ENCODE peak calls at places on chromosomes 4 and X, in seven cellular contexts. D is mesenchymal stem cell, M is H1, R is IMR-90, J is trophoblast cell, Y is H9, A is neuronal stem cell. N is an unnamed sample.

GRCh38 chr4:127055349-127055748 is 577.4 kb upstream of the INTU start:
- DNase-seq in D (no peak), M (no peak), R (peak; percentile 70), J (no peak), Y (no peak), A (no peak), N (no peak)

GRCh38 chrX:11566814-11567213 is 98.9 kb downstream of the ARHGAP6 start:
- DNase-seq in D (no peak), M (no peak), R (no peak), J (peak; percentile 50), Y (no peak), A (no peak), N (no peak)

GRCh38 chrX:141278306-141278705 is 36.0 kb upstream of the SPANXC start:
- DNase-seq in D (peak; percentile 28), M (no peak), R (peak; percentile 6), J (peak; percentile 21), Y (peak; percentile 30), A (peak; percentile 0), N (peak; percentile 48)

GRCh38 chrX:10496345-10496965 is 123.9 kb downstream of the MID1 start:
- DNase-seq in D (peak; percentile 61), M (no peak), R (peak; percentile 91), J (peak; percentile 62), Y (no peak), A (no peak), N (no peak)

GRCh38 chr4:139078926-139079325 is 63.3 kb downstream of the NOCT start:
- DNase-seq in D (no peak), M (no peak), R (no peak), J (no peak), Y (no peak), A (no peak), N (no peak)

GRCh38 chr4:145830699-145831098 is 107.9 kb downstream of the ZNF827 start:
- DNase-seq in D (no peak), M (no peak), R (no peak), J (no peak), Y (no peak), A (no peak), N (no peak)

GRCh38 chrX:2187352-2188115 is 313.2 kb downstream of the DHRSX start:
- DNase-seq in D (no peak), M (no peak), R (no peak), J (no peak), Y (no peak), A (no peak), N (no peak)

GRCh38 chr4:21948347-21949072 is at the start of gene KCNIP4:
- DNase-seq in D (peak; percentile 12), M (no peak), R (no peak), J (no peak), Y (peak; percentile 64), A (peak; percentile 63), N (peak; percentile 52)

GRCh38 chrX:100931218-100931924 is 2.7 kb upstream of the XKRX start:
- DNase-seq in D (no peak), M (no peak), R (no peak), J (no peak), Y (no peak), A (no peak), N (no peak)

GRCh38 chr4:141548791-141549190 is 87.6 kb upstream of the IL15 start:
- DNase-seq in D (peak; percentile 6), M (no peak), R (peak; percentile 64), J (no peak), Y (no peak), A (no peak), N (no peak)

GRCh38 chrX:47523297-47523696 is 37.7 kb upstream of the ARAF start:
- DNase-seq in D (peak; percentile 71), M (peak; percentile 7), R (peak; percentile 55), J (peak; percentile 83), Y (peak; percentile 79), A (peak; percentile 48), N (peak; percentile 63)

GRCh38 chr4:93317046-93317445 is 511.5 kb upstream of the ATOH1 start:
- DNase-seq in D (no peak), M (no peak), R (no peak), J (no peak), Y (no peak), A (no peak), N (no peak)

GRCh38 chr4:98626350-98626749 is 32.1 kb downstream of the TSPAN5 start:
- DNase-seq in D (peak; percentile 76), M (peak; percentile 31), R (peak; percentile 94), J (peak; percentile 79), Y (peak; percentile 70), A (no peak), N (peak; percentile 71)

GRCh38 chrX:115561605-115562491 is 874 bp downstream of the PLS3 start:
- DNase-seq in D (peak; percentile 68), M (no peak), R (peak; percentile 35), J (peak; percentile 27), Y (peak; percentile 58), A (peak; percentile 24), N (peak; percentile 69)

GRCh38 chr4:89064848-89065247 is 7.9 kb upstream of the FAM13A start:
- DNase-seq in D (no peak), M (no peak), R (no peak), J (no peak), Y (no peak), A (no peak), N (no peak)

DNA sequence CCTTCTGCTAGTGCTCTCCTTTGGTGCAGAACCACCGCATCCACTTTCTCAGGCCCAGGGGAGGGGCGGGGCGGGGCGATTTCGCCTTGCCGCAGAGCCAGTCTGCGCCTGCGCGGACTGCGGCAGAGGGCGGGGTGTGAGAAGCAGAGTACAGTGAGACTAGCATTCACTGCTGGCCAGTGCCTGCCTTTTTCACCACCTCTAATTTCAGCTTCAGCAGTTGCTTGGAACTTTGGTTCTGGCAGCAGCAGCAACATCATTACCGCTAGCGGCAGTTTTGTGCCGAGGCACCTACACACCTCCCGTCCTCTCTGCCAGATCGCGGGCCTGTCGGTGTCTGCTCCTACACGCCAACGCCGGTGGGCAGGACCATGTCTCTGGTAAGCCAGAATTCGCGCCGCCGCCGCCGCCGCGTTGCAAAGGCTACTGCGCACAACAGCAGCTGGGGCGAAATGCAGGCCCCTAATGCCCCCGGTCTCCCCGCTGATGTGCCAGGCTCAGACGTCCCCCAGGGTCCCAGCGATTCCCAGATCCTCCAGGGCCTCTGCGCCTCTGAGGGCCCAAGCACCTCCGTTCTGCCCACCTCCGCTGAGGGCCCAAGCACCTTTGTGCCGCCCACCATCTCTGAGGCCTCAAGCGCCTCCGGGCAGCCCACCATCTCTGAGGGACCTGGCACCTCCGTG is at the start of gene MAGEE1:
- DNase-seq in D (peak; percentile 29), M (no peak), R (peak; percentile 37), J (peak; percentile 59), Y (peak; percentile 82), A (peak; percentile 53), N (peak; percentile 79)
- H3K18ac ChIP-seq in D (no peak within 1 kb of the TSS), M (no peak within 1 kb of the TSS), R (no peak within 1 kb of the TSS), J (peak within 1 kb of the TSS; percentile 61), Y (no peak within 1 kb of the TSS), A (peak within 1 kb of the TSS; percentile 92), N (no peak within 1 kb of the TSS)

GRCh38 chr4:73762409-73762808 is 22.0 kb downstream of the CXCL8 start:
- DNase-seq in D (no peak), M (no peak), R (no peak), J (no peak), Y (no peak), A (no peak), N (no peak)

GRCh38 chr4:73763877-73764276 is 23.5 kb downstream of the CXCL8 start:
- DNase-seq in D (no peak), M (no peak), R (no peak), J (no peak), Y (no peak), A (no peak), N (no peak)

GRCh38 chr4:73754934-73755333 is 14.6 kb downstream of the CXCL8 start:
- DNase-seq in D (no peak), M (no peak), R (no peak), J (no peak), Y (no peak), A (no peak), N (no peak)

GRCh38 chr4:73761856-73762255 is 21.5 kb downstream of the CXCL8 start:
- DNase-seq in D (no peak), M (no peak), R (no peak), J (no peak), Y (no peak), A (no peak), N (no peak)

DNA sequence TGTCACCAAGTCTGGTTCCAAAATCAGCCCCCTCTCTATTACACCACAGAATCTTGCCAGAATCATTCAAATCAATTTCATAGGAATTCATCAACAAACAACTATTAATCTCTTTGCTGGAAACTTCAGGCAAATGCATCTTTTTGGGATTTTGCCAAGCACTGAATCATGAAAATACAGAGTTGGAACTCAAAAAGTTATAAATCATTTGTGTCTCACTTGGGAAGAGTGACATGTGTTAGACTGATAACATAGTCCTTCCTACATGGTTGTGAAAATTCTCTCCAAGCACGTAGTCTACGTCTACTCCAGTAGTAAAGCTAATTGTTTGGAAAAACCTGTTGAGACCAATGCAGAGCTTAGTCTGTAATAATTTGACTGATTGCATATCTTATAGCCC is 19.0 kb downstream of the CXCL8 start:
- DNase-seq in D (no peak), M (no peak), R (no peak), J (no peak), Y (no peak), A (no peak), N (no peak)
- H2BK120ac ChIP-seq in D (no peak overlapping the region), M (no peak overlapping the region), R (no peak overlapping the region), J (no peak overlapping the region), Y (no peak overlapping the region), A (no peak overlapping the region), N (no peak overlapping the region)

DNA sequence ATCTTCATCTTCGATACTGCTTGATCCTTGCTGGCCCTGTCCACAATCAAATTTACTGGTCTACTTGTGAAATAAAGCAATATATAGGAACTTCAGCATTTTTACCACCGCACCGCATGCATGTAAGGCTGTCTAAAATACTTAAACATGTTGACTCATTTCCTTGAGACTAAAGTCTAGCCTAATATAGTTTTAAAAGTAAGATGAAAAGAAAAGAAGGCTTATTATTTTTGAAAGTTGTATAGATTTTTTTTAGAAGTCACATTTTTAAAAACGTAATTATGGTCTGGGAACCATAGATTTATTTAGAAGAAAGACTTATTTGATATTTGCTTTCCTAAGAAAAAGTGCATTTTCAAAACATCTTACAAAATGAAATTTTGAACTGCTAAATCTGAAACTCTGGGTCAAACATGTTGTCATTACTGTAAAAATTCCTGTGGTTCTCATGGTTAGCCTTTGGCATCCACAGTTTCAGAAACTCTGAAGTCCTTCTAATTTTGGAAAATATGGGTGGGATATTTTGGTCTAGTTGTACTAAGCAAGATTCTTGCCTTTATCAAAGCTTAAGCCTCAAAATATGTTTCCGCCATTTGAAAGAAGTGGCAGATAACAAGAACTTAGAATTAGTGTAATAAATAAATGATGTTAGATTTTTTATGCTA is 423.5 kb upstream of the CTSO start:
- DNase-seq in D (peak; percentile 65), M (no peak), R (peak; percentile 64), J (peak; percentile 14), Y (no peak), A (no peak), N (no peak)
- H3K18ac ChIP-seq in D (no peak overlapping the region), M (no peak overlapping the region), R (no peak overlapping the region), J (no peak overlapping the region), Y (no peak overlapping the region), A (no peak overlapping the region), N (no peak overlapping the region)

DNA sequence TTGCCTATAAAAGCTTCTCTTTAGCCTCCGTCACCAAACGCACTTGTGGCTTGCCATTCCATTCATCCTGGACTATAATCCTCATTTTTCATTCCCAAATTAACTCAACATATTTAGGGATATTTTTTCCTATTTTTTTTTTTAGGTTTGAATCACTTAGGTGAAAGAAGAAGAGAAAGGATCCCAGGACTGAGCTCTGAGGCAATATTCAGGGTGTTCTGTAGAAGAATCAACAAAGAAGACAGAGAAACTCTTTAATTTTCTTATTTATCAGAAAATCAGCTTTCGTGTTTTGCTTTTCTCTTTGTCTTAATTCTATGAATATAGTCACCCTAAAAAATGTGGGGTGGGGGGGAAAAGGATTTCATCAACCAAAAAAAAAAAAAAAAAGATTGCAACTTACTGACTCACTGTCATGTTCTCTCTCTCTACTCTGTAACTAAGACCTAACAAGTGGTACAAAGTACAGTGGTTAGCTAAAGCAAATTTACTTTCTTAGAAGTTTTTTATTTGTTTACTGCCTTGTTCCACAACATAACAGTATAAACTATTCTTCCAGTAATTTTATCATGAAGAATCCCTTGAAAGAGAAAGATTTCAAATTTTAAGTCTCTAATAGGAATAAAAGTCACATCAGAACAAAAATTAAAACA is 272.0 kb downstream of the DHX15 start:
- DNase-seq in D (no peak), M (no peak), R (no peak), J (no peak), Y (no peak), A (no peak), N (no peak)
- H2BK120ac ChIP-seq in D (no peak overlapping the region), M (no peak overlapping the region), R (no peak overlapping the region), J (no peak overlapping the region), Y (no peak overlapping the region), A (no peak overlapping the region), N (no peak overlapping the region)

N was measured in mesendoderm.